ENCODE peak calls at places on chromosomes 13 and 19, in four cellular contexts. J, K, H and P are unnamed samples.

GRCh38 chr13:76936736-76937135 is 11.6 kb upstream of the ACOD1 start:
- DNase-seq in J (no peak), K (no peak), H (no peak), P (no peak)

GRCh38 chr19:9793051-9793591 is 24.6 kb upstream of the ZNF846 start:
- DNase-seq in J (no peak), K (peak), H (peak), P (no peak)

GRCh38 chr13:74329978-74330377 is 195.8 kb upstream of the KLF12 start:
- DNase-seq in J (no peak), K (no peak), H (no peak), P (no peak)

GRCh38 chr13:93810264-93810663 is 583.7 kb downstream of the GPC6 start:
- DNase-seq in J (no peak), K (no peak), H (no peak), P (peak)

GRCh38 chr13:40613192-40613818 is 53.1 kb downstream of the FOXO1 start:
- DNase-seq in J (no peak), K (no peak), H (no peak), P (no peak)

GRCh38 chr19:54035215-54036178 is 28.2 kb downstream of the VSTM1 start:
- DNase-seq in J (no peak), K (peak), H (peak), P (no peak)

GRCh38 chr13:31807090-31807541 is 67.8 kb downstream of the RXFP2 start:
- DNase-seq in J (no peak), K (no peak), H (no peak), P (no peak)

GRCh38 chr13:113728571-113729054 is 30.4 kb upstream of the TMEM255B start:
- DNase-seq in J (no peak), K (no peak), H (no peak), P (no peak)

GRCh38 chr19:41223431-41224234 is 4.6 kb downstream of the AXL start:
- DNase-seq in J (peak), K (peak), H (no peak), P (peak)

GRCh38 chr19:36392916-36393673 is 14.1 kb upstream of the ZFP14 start:
- DNase-seq in J (no peak), K (no peak), H (no peak), P (no peak)

GRCh38 chr19:46913852-46914430 is 53.1 kb downstream of the ARHGAP35 start:
- DNase-seq in J (no peak), K (peak), H (peak), P (no peak)

GRCh38 chr13:55307909-55308308 is 1832.8 kb upstream of the PRR20A start:
- DNase-seq in J (no peak), K (no peak), H (no peak), P (no peak)

GRCh38 chr19:45515081-45515624 is 7.9 kb downstream of the VASP start:
- DNase-seq in J (no peak), K (no peak), H (peak), P (peak)

GRCh38 chr19:9945319-9945966 is 9.1 kb upstream of the OLFM2 start:
- DNase-seq in J (no peak), K (peak), H (peak), P (peak)

GRCh38 chr13:67518785-67519184 is 288.6 kb upstream of the PCDH9 start:
- DNase-seq in J (no peak), K (no peak), H (no peak), P (no peak)

GRCh38 chr19:48329167-48329891 is 4.0 kb downstream of the EMP3 start:
- DNase-seq in J (no peak), K (peak), H (peak), P (no peak)

GRCh38 chr19:47661161-47661560 is 52.1 kb upstream of the EHD2 start:
- DNase-seq in J (no peak), K (no peak), H (no peak), P (no peak)

GRCh38 chr13:51262501-51263211 is 40.5 kb downstream of the FAM124A start:
- DNase-seq in J (no peak), K (no peak), H (peak), P (peak)

GRCh38 chr19:6811906-6812305 is 39.4 kb downstream of the VAV1 start:
- DNase-seq in J (no peak), K (peak), H (peak), P (peak)

GRCh38 chr19:18194554-18195238 is 1.7 kb downstream of the MPV17L2 start:
- DNase-seq in J (no peak), K (peak), H (peak), P (no peak)

GRCh38 chr13:52749446-52749845 is 9.8 kb upstream of the CNMD start:
- DNase-seq in J (no peak), K (no peak), H (no peak), P (no peak)

GRCh38 chr13:24110011-24110410 is 50.5 kb upstream of the SPATA13 start:
- DNase-seq in J (no peak), K (no peak), H (no peak), P (no peak)

GRCh38 chr19:42683917-42684513 is 56.3 kb downstream of the PSG3 start:
- DNase-seq in J (no peak), K (peak), H (peak), P (peak)

GRCh38 chr13:42279080-42279479 is 7.1 kb downstream of the AKAP11 start:
- DNase-seq in J (no peak), K (no peak), H (no peak), P (no peak)

GRCh38 chr19:10419200-10419645 is 1.1 kb upstream of the PDE4A start:
- DNase-seq in J (no peak), K (no peak), H (peak), P (no peak)

GRCh38 chr13:74372511-74372910 is 238.3 kb upstream of the KLF12 start:
- DNase-seq in J (no peak), K (no peak), H (no peak), P (no peak)

GRCh38 chr13:26476111-26476743 is 81.3 kb upstream of the WASF3 start:
- DNase-seq in J (peak), K (peak), H (no peak), P (peak)

GRCh38 chr19:1221141-1221903 is 15.7 kb downstream of the STK11 start:
- DNase-seq in J (no peak), K (peak), H (no peak), P (peak)

GRCh38 chr19:50569023-50569697 is 925 bp upstream of the LRRC4B start:
- DNase-seq in J (no peak), K (no peak), H (no peak), P (no peak)

GRCh38 chr19:879711-880438 is 13.1 kb downstream of the MED16 start:
- DNase-seq in J (no peak), K (no peak), H (no peak), P (no peak)

GRCh38 chr13:90889906-90890305 is 457.6 kb upstream of the MIR17HG start:
- DNase-seq in J (no peak), K (no peak), H (no peak), P (no peak)

GRCh38 chr19:39021063-39021462 is 11.3 kb downstream of the FBXO27 start:
- DNase-seq in J (no peak), K (no peak), H (no peak), P (no peak)
- H2AFZ ChIP-seq in J (no peak), K (no peak), H (no peak), P (no peak)

DNA sequence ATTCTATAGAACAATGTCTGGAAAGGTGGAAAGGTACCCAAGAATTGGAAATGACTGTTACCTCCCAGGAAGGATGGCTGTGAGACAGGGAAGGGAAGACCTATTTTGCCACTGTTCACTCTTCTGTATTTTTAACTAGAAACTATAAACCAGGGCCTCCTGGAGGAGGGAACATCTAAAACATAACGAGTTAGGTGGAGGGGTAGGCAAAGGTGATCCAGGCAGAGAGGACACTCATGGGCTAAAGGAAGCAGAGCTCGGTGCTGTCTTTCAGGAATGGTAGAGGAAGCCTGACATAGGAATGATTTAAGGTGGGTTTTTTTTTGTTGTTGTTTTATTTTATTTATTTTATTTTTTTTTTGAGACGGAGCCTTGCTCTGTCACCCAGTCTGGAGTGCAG is 5.8 kb downstream of the EIF3K start:
- DNase-seq in J (no peak), K (no peak), H (no peak), P (no peak)
- TF ChIP-seq MAFK in J (no peak), K (no peak), H (no peak), P (no peak)

GRCh38 chr19:29922972-29923371 is 19.1 kb upstream of the URI1 start:
- DNase-seq in J (no peak), K (no peak), H (no peak), P (no peak)

GRCh38 chr19:29923653-29924052 is 18.4 kb upstream of the URI1 start:
- DNase-seq in J (no peak), K (no peak), H (no peak), P (no peak)

GRCh38 chr19:29917911-29918310 is 24.1 kb upstream of the URI1 start:
- DNase-seq in J (no peak), K (no peak), H (no peak), P (no peak)

DNA sequence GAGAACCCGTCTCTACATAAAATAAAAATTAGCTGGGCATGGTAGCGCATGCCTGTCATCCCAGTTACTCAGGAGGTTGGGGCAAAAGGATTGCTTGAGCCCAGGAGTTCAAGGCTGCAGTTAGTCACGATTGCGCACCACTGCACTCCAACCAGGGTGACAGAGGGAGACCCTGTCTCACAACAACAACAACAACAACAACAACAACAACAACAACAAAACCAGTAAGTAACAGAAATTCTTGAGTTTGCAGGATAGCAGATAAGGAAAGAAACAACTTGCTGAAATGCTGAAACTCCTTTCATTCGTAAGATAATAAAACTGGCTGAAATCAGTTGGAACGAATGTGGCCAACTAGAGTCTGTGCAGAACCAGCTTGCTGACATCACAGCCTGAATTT is 23.1 kb upstream of the URI1 start:
- DNase-seq in J (no peak), K (no peak), H (no peak), P (no peak)
- H2AFZ ChIP-seq in J (no peak), K (no peak), H (no peak), P (no peak)

DNA sequence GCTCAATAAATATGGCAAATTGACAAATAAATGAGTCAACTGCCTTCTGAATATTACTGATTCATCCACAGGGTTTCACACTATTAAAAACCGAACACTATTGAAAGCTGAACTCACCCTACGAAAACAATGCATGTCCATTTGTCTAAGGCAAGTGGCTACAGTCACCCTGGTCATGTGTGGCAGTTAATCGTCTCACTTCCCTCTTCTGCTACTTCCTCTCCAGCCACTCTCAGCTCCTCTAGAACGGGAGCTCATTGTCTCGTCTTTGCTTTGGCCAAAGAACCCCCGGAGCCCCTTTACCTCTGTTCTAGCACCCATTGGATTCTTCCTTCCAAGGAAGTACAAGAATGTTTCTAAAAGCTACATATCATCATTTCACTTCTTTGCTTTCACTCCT is 74.4 kb upstream of the ZNF599 start:
- DNase-seq in J (no peak), K (no peak), H (no peak), P (no peak)
- TF ChIP-seq MAFK in J (no peak), K (no peak), H (no peak), P (no peak)